ENCODE peak calls at places on chromosomes 1 and 21, in four cellular contexts. C, B, R and T are unnamed samples.

GRCh38 chr1:27607239-27607804 is 3.4 kb upstream of the AHDC1 start:
- DNase-seq in C (no peak), R (no peak), B (no peak), T (no peak)

GRCh38 chr1:221715321-221716169 is 26.3 kb downstream of the DUSP10 start:
- DNase-seq in C (no peak), B (no peak), R (no peak), T (no peak)

GRCh38 chr1:7403265-7404045 is 367.6 kb upstream of the VAMP3 start:
- DNase-seq in R (peak; percentile 16), B (peak; percentile 47), C (peak; percentile 19), T (no peak)

GRCh38 chr1:63994636-63995035 is 208.8 kb upstream of the UBE2U start:
- DNase-seq in C (no peak), B (no peak), R (no peak), T (no peak)

GRCh38 chr21:27700974-27701614 is 734.2 kb upstream of the ADAMTS5 start:
- DNase-seq in C (peak; percentile 86), B (peak; percentile 85), R (peak; percentile 90), T (no peak)

GRCh38 chr21:46431884-46432488 is 26.7 kb upstream of the DIP2A start:
- DNase-seq in C (no peak), R (peak; percentile 52), B (no peak), T (no peak)

GRCh38 chr1:198519639-198520501 is 20.6 kb downstream of the ATP6V1G3 start:
- DNase-seq in B (no peak), C (no peak), R (no peak), T (no peak)

GRCh38 chr1:197526736-197527371 is 248.4 kb downstream of the DENND1B start:
- DNase-seq in R (no peak), C (no peak), B (no peak), T (no peak)

GRCh38 chr1:22420456-22421053 is 31.1 kb upstream of the ZBTB40 start:
- DNase-seq in B (no peak), C (peak; percentile 88), R (peak; percentile 87), T (no peak)

GRCh38 chr21:36636439-36636838 is 62.5 kb upstream of the SIM2 start:
- DNase-seq in R (no peak), C (no peak), B (no peak), T (no peak)

DNA sequence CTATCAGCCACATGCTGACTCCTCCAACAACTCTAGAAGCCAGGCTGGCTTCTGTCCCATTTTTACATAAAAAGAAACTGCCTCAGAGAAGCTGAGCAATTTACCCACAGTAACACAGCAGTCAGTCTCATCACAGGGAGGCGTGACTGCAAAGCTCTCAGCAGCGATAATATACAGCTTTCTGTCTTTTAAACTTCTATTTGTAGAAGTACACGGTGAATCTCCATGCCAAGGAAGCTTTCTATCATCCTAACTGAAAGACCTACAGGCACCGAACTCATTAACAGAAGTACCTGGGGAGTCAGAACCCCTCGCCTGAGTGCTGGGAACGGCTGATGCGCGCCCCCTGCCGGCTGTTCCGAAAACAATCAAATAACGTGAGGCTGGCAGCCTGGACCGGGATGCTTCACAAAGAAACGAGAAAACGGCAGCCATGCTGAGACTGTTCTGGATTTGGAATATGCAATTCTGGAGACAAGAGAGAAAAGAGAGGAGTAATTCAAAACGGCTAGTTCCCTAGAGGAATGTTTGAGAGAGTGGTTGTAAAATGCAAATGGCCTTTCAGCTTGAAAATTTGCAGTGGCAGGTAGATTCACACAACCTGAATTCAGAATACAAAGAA is 43.5 kb upstream of the RAB4A start:
- DNase-seq in C (peak; percentile 88), B (peak; percentile 92), R (peak; percentile 92), T (no peak)
- TF ChIP-seq EP300 in C (no peak), B (no peak), R (no peak), T (no peak)

GRCh38 chr1:54882483-54882882 is 4.5 kb downstream of the DHCR24 start:
- DNase-seq in C (no peak), R (no peak), B (no peak), T (no peak)
- TF ChIP-seq EP300 in C (no peak), R (no peak), B (no peak), T (no peak)

GRCh38 chr21:14453339-14453738 is 70.4 kb upstream of the HSPA13 start:
- DNase-seq in C (no peak), B (no peak), R (no peak), T (no peak)
- TF ChIP-seq EP300 in C (no peak), B (no peak), R (no peak), T (no peak)

DNA sequence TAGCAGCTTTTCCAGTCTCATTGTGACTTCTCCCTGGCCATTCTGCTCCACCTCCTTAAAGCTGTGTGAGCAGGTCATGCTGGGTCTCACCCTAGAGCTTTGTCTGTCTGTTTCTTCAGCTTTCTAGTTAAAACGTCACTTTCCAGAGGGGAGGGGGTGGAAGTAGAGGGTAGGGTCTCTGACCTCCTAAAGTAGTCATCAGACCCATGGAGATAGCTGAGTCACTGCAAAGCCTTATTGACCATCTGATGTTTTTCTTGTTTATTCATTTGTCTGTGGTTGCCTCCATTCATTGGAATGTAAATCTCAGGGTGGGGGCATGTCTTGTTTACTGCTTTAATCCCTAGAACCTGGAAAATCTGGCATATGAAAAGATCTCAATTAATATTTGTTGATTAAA is 52.7 kb downstream of the ELF3 start:
- DNase-seq in C (no peak), R (no peak), B (no peak), T (no peak)
- TF ChIP-seq EP300 in C (no peak), R (no peak), B (no peak), T (no peak)

GRCh38 chr1:74629283-74629682 is 44.3 kb downstream of the ERICH3 start:
- DNase-seq in R (no peak), B (no peak), C (no peak), T (no peak)
- TF ChIP-seq EP300 in R (no peak), B (no peak), C (no peak), T (no peak)